ENCODE peak calls at places on chromosome 4, in eight cellular contexts. D is WERI-Rb-1, B is GM23248, U is NCI-H2029, N is Caki2, R is ACHN, Q is head of caudate nucleus, E is neural crest cell. G is an unnamed sample.

GRCh38 chr4:2007804-2008670 is 737 bp downstream of the NELFA start:
- DNase-seq in E (no peak), R (no peak), B (peak), Q (no peak), U (no peak), N (no peak), D (no peak), G (no peak)

GRCh38 chr4:2689114-2689513 is 67.0 kb downstream of the TNIP2 start:
- DNase-seq in E (no peak), D (no peak), N (no peak), U (no peak), B (no peak), Q (no peak), R (no peak), G (no peak)

GRCh38 chr4:112706840-112707207 is 69.9 kb downstream of the LARP7 start:
- DNase-seq in E (no peak), B (no peak), N (no peak), Q (no peak), R (no peak), U (no peak), D (no peak), G (no peak)

GRCh38 chr4:36244257-36245084 is at the start of gene ARAP2:
- DNase-seq in Q (peak), U (no peak), D (peak), R (peak), E (no peak), N (peak), B (peak), G (peak)

GRCh38 chr4:86220137-86220536 is 139.7 kb downstream of the MAPK10 start:
- DNase-seq in D (no peak), N (no peak), U (no peak), E (no peak), R (no peak), Q (no peak), B (peak), G (peak)

GRCh38 chr4:109730294-109731051 is 603 bp upstream of the PLA2G12A start:
- DNase-seq in D (peak), B (peak), U (peak), R (peak), N (peak), E (peak), Q (peak), G (peak)

GRCh38 chr4:113584407-113585150 is 177.0 kb downstream of the CAMK2D start:
- DNase-seq in D (peak), N (peak), E (no peak), B (peak), U (no peak), Q (no peak), R (peak), G (peak)

GRCh38 chr4:154854362-154854761 is 73.3 kb downstream of the RBM46 start:
- DNase-seq in U (no peak), B (peak), R (peak), N (no peak), D (no peak), E (no peak), Q (no peak), G (peak)

GRCh38 chr4:73706811-73707210 is 33.6 kb upstream of the CXCL8 start:
- DNase-seq in Q (no peak), D (no peak), E (no peak), R (no peak), B (no peak), N (no peak), U (no peak), G (no peak)

GRCh38 chr4:4426511-4427477 is 39.9 kb downstream of the NSG1 start:
- DNase-seq in U (no peak), B (no peak), R (no peak), Q (no peak), N (no peak), E (no peak), D (no peak), G (peak)

GRCh38 chr4:47187608-47188007 is 156.2 kb downstream of the GABRB1 start:
- DNase-seq in N (no peak), U (no peak), E (no peak), R (no peak), B (no peak), Q (no peak), D (no peak), G (no peak)

GRCh38 chr4:173264245-173264959 is 69.8 kb downstream of the HMGB2 start:
- DNase-seq in R (no peak), E (no peak), B (peak), D (no peak), N (no peak), Q (no peak), U (peak), G (peak)

GRCh38 chr4:71261001-71261400 is 77.8 kb upstream of the SLC4A4 start:
- DNase-seq in E (no peak), D (no peak), Q (no peak), R (no peak), B (no peak), U (no peak), N (no peak), G (no peak)

GRCh38 chr4:87853108-87853507 is 20.3 kb downstream of the MEPE start:
- DNase-seq in D (no peak), Q (no peak), N (peak), R (peak), U (peak), B (peak), E (no peak), G (peak)

GRCh38 chr4:69781458-69782418 is 21.3 kb upstream of the SULT1B1 start:
- DNase-seq in R (no peak), N (no peak), U (peak), B (no peak), E (no peak), D (no peak), Q (no peak), G (no peak)

GRCh38 chr4:105619193-105619931 is 66.9 kb downstream of the ARHGEF38 start:
- DNase-seq in R (no peak), E (no peak), U (peak), N (no peak), B (no peak), D (no peak), Q (peak), G (peak)

GRCh38 chr4:123411976-123412589 is 15.5 kb downstream of the SPRY1 start:
- DNase-seq in E (no peak), B (peak), R (no peak), N (no peak), Q (no peak), D (no peak), U (no peak), G (no peak)

GRCh38 chr4:139416073-139416673 is 37.7 kb upstream of the RAB33B start:
- DNase-seq in Q (no peak), N (peak), D (no peak), B (peak), E (peak), U (no peak), R (peak), G (peak)

GRCh38 chr4:2768124-2768523 is 12.0 kb upstream of the TNIP2 start:
- DNase-seq in E (no peak), U (no peak), Q (no peak), B (no peak), R (no peak), N (no peak), D (no peak), G (no peak)

G was measured in M059J.